ENCODE peak calls at places on chromosomes 5 and 9, in six cellular contexts. V, Y, U, X, F and N are unnamed samples.

GRCh38 chr5:171269717-171270116 is 39.3 kb upstream of the TLX3 start:
- DNase-seq in F (peak), U (no peak), Y (no peak), V (no peak), X (peak), N (no peak)

GRCh38 chr5:91641730-91642350 is 258.7 kb upstream of the ARRDC3 start:
- DNase-seq in Y (no peak), F (peak), U (no peak), V (peak), X (peak), N (peak)

GRCh38 chr5:135155616-135156214 is 121.7 kb upstream of the PITX1 start:
- DNase-seq in F (peak), X (no peak), Y (no peak), U (peak), V (no peak), N (no peak)

GRCh38 chr5:139650689-139651501 is 2.7 kb downstream of the CXXC5 start:
- DNase-seq in X (no peak), U (no peak), F (no peak), Y (peak), V (peak), N (peak)

GRCh38 chr9:134217431-134218210 is 53.3 kb upstream of the RNU6ATAC start:
- DNase-seq in X (no peak), F (no peak), Y (no peak), U (peak), V (peak), N (peak)

GRCh38 chr5:67404261-67405100 is 207.9 kb upstream of the CD180 start:
- DNase-seq in F (peak), U (peak), X (peak), V (peak), Y (no peak), N (no peak)

GRCh38 chr5:59584858-59585846 is 308.4 kb downstream of the PDE4D start:
- DNase-seq in U (no peak), V (peak), X (no peak), F (no peak), Y (peak), N (no peak)

GRCh38 chr5:139863855-139864558 is 68.4 kb downstream of the PSD2 start:
- DNase-seq in Y (peak), X (peak), F (peak), V (peak), U (no peak), N (peak)

GRCh38 chr5:89733772-89734171 is 675.8 kb downstream of the CETN3 start:
- DNase-seq in Y (no peak), F (no peak), X (no peak), V (no peak), U (no peak), N (peak)

GRCh38 chr9:133854785-133855184 is 116.6 kb upstream of the SARDH start:
- DNase-seq in X (no peak), V (peak), F (no peak), U (no peak), Y (no peak), N (no peak)

GRCh38 chr5:175706499-175706898 is 48.6 kb downstream of the HRH2 start:
- DNase-seq in U (no peak), Y (no peak), V (peak), X (no peak), F (no peak), N (no peak)

GRCh38 chr9:120117081-120117480 is 462.9 kb downstream of the CDK5RAP2 start:
- DNase-seq in Y (no peak), V (no peak), X (no peak), F (no peak), U (no peak), N (no peak)

GRCh38 chr9:110744753-110745522 is 76.3 kb downstream of the MUSK start:
- DNase-seq in X (peak), V (no peak), U (no peak), F (peak), Y (no peak), N (no peak)

GRCh38 chr5:105168806-105169205 is 1606.2 kb upstream of the NUDT12 start:
- DNase-seq in F (no peak), Y (no peak), U (no peak), X (no peak), V (no peak), N (no peak)

GRCh38 chr9:136401173-136401922 is 1.4 kb upstream of the SNAPC4 start:
- DNase-seq in X (no peak), Y (no peak), F (no peak), U (no peak), V (no peak), N (no peak)

GRCh38 chr5:150116667-150117395 is 30.5 kb upstream of the CSF1R start:
- DNase-seq in F (no peak), Y (no peak), U (no peak), X (peak), V (no peak), N (no peak)

GRCh38 chr9:18606831-18607230 is 132.9 kb downstream of the ADAMTSL1 start:
- DNase-seq in X (peak), F (no peak), U (peak), V (peak), Y (no peak), N (no peak)

GRCh38 chr5:31981361-31981955 is 192.7 kb downstream of the GOLPH3 start:
- DNase-seq in X (no peak), V (no peak), Y (no peak), F (no peak), U (no peak), N (no peak)

GRCh38 chr9:90827181-90827866 is 25.7 kb downstream of the SYK start:
- DNase-seq in X (no peak), F (no peak), Y (no peak), V (peak), U (no peak), N (peak)

GRCh38 chr5:135355182-135355581 is 43.8 kb downstream of the MACROH2A1 start:
- DNase-seq in V (no peak), X (no peak), U (no peak), F (no peak), Y (no peak), N (no peak)

GRCh38 chr5:73486119-73486899 is 11.9 kb upstream of the BTF3 start:
- DNase-seq in U (no peak), V (no peak), Y (no peak), F (no peak), X (no peak), N (no peak)

GRCh38 chr5:32444191-32444945 is at the start of gene ZFR:
- DNase-seq in X (peak), Y (peak), F (peak), U (peak), V (peak), N (peak)

GRCh38 chr5:83099001-83099400 is 21.7 kb downstream of the XRCC4 start:
- DNase-seq in V (peak), F (no peak), X (no peak), Y (no peak), U (no peak), N (no peak)